ENCODE peak calls at places on chromosomes 7 and 10, in six cellular contexts. H is CD8-positive, alpha-beta T cell; W is choroid plexus epithelial cell; L is tibial artery; C is psoas muscle; Z is brain microvascular endothelial cell. M is an unnamed sample.

GRCh38 chr10:34626158-34626557 is 188.9 kb downstream of the PARD3 start:
- DNase-seq in L (no peak), W (no peak), Z (no peak), H (no peak), C (no peak), M (no peak)

GRCh38 chr7:7335215-7335614 is 152.9 kb downstream of the C1GALT1 start:
- DNase-seq in C (no peak), H (no peak), Z (no peak), W (no peak), L (no peak), M (no peak)

GRCh38 chr10:107163904-107164861 is at the start of gene SORCS1:
- DNase-seq in C (no peak), Z (no peak), W (no peak), H (no peak), L (no peak), M (peak)

GRCh38 chr7:96238474-96238873 is 83.4 kb downstream of the SLC25A13 start:
- DNase-seq in W (no peak), H (no peak), Z (no peak), L (no peak), C (no peak), M (no peak)

GRCh38 chr7:53675835-53676234 is 640.4 kb downstream of the POM121L12 start:
- DNase-seq in Z (no peak), W (no peak), C (no peak), H (no peak), L (no peak), M (no peak)

GRCh38 chr7:101399759-101400158 is 37.1 kb downstream of the COL26A1 start:
- DNase-seq in C (no peak), W (no peak), H (no peak), L (no peak), Z (no peak), M (no peak)

GRCh38 chr7:138033241-138033640 is 31.4 kb upstream of the CREB3L2 start:
- DNase-seq in W (no peak), L (no peak), H (no peak), C (no peak), Z (no peak), M (no peak)

GRCh38 chr10:98916751-98917150 is 318.9 kb downstream of the HPSE2 start:
- DNase-seq in C (no peak), H (no peak), W (peak), L (no peak), Z (peak), M (no peak)

GRCh38 chr10:99530108-99531025 is 2.4 kb upstream of the NKX2-3 start:
- DNase-seq in C (no peak), Z (no peak), W (no peak), L (no peak), H (no peak), M (no peak)

GRCh38 chr7:135177021-135177696 is 6.7 kb upstream of the CYREN start:
- DNase-seq in L (no peak), C (no peak), W (no peak), Z (no peak), H (no peak), M (no peak)

GRCh38 chr7:105943486-105943885 is 19.6 kb upstream of the CDHR3 start:
- DNase-seq in H (no peak), C (no peak), L (no peak), Z (no peak), W (no peak), M (no peak)

GRCh38 chr10:93445097-93445960 is 36.8 kb downstream of the MYOF start:
- DNase-seq in L (peak), W (peak), C (peak), H (no peak), Z (peak), M (peak)

GRCh38 chr7:152894295-152895170 is 135.0 kb downstream of the ACTR3B start:
- DNase-seq in W (peak), L (no peak), H (no peak), C (no peak), Z (no peak), M (peak)

GRCh38 chr7:101402081-101402779 is 39.6 kb downstream of the COL26A1 start:
- DNase-seq in H (no peak), C (no peak), L (no peak), Z (peak), W (peak), M (no peak)

GRCh38 chr7:64625114-64626082 is 40.5 kb upstream of the ZNF107 start:
- DNase-seq in W (peak), Z (no peak), H (no peak), C (no peak), L (no peak), M (no peak)

GRCh38 chr10:35463105-35463867 is 127.0 kb downstream of the CCNY start:
- DNase-seq in C (no peak), W (no peak), H (no peak), Z (no peak), L (no peak), M (no peak)

GRCh38 chr10:92242910-92243671 is 47.8 kb downstream of the CPEB3 start:
- DNase-seq in W (peak), Z (peak), H (peak), C (peak), L (peak), M (peak)

GRCh38 chr7:17781491-17782215 is 158.6 kb downstream of the SNX13 start:
- DNase-seq in L (no peak), C (no peak), W (peak), Z (peak), H (no peak), M (no peak)

GRCh38 chr10:116561026-116561425 is 15.3 kb downstream of the PNLIP start:
- DNase-seq in L (no peak), Z (no peak), C (no peak), W (no peak), H (no peak), M (no peak)

GRCh38 chr7:129530881-129531391 is 28.6 kb downstream of the SMKR1 start:
- DNase-seq in C (no peak), W (peak), Z (peak), H (no peak), L (no peak), M (no peak)

GRCh38 chr7:52616552-52616951 is 418.9 kb upstream of the POM121L12 start:
- DNase-seq in W (no peak), Z (no peak), C (no peak), H (no peak), L (no peak), M (no peak)

GRCh38 chr7:101216860-101217387 is 457 bp downstream of the PLOD3 start:
- DNase-seq in L (peak), Z (no peak), H (no peak), C (no peak), W (no peak), M (no peak)

GRCh38 chr7:116075351-116076145 is 45.0 kb upstream of the TFEC start:
- DNase-seq in H (no peak), Z (peak), C (no peak), W (peak), L (no peak), M (no peak)

GRCh38 chr7:51847461-51848134 is 531.0 kb upstream of the COBL start:
- DNase-seq in H (no peak), C (no peak), L (no peak), Z (no peak), W (no peak), M (no peak)

GRCh38 chr7:39073432-39073831 is 95.7 kb downstream of the POU6F2 start:
- DNase-seq in Z (no peak), W (no peak), H (no peak), L (no peak), C (no peak), M (peak)

GRCh38 chr10:91909178-91909677 is at the start of gene FGFBP3:
- DNase-seq in L (no peak), W (peak), C (no peak), H (peak), Z (peak), M (peak)

GRCh38 chr10:97687785-97688781 is 1.0 kb upstream of the AVPI1 start:
- DNase-seq in L (peak), C (peak), Z (peak), W (peak), H (no peak), M (no peak)

GRCh38 chr10:103507235-103508191 is 14.0 kb downstream of the NEURL1 start:
- DNase-seq in L (no peak), H (no peak), W (no peak), C (no peak), Z (no peak), M (no peak)
- TF ChIP-seq CTCF in L (no peak), H (no peak), W (peak), C (no peak), Z (no peak), M (no peak)

GRCh38 chr7:127938588-127938987 is 92.6 kb downstream of the LRRC4 start:
- DNase-seq in W (peak), Z (peak), L (no peak), C (no peak), H (no peak), M (no peak)
- TF ChIP-seq CTCF in W (peak), Z (peak), L (no peak), C (no peak), H (no peak), M (no peak)

GRCh38 chr10:59675812-59676211 is 33.8 kb downstream of the SLC16A9 start:
- DNase-seq in H (no peak), W (no peak), L (no peak), Z (no peak), C (no peak), M (peak)
- TF ChIP-seq CTCF in H (no peak), W (peak), L (no peak), Z (peak), C (no peak), M (peak)

GRCh38 chr7:73522081-73522818 is at the start of gene BAZ1B:
- DNase-seq in L (peak), W (peak), C (peak), H (peak), Z (peak), M (peak)
- TF ChIP-seq CTCF in L (no peak), W (no peak), C (no peak), H (no peak), Z (peak), M (no peak)

M was measured in glutamatergic neuron.